ENCODE peak calls at places on chromosomes 3 and 15, in eight cellular contexts. S, M, R, Z, F, E, I and T are unnamed samples.

GRCh38 chr3:165696496-165696895 is 140.7 kb downstream of the BCHE start:
- DNase-seq in S (no peak), M (no peak), R (no peak), Z (no peak), F (no peak), E (no peak), I (no peak), T (no peak)

GRCh38 chr3:72569754-72570440 is 278.3 kb downstream of the SHQ1 start:
- DNase-seq in S (no peak), M (no peak), R (no peak), Z (no peak), F (no peak), E (no peak), I (no peak), T (no peak)

GRCh38 chr3:12982619-12983101 is 90.6 kb downstream of the IQSEC1 start:
- DNase-seq in S (no peak), M (no peak), R (no peak), Z (no peak), F (no peak), E (no peak), I (no peak), T (no peak)

GRCh38 chr15:95557226-95558046 is 773.1 kb upstream of the NR2F2 start:
- DNase-seq in S (peak), M (no peak), R (no peak), Z (no peak), F (no peak), E (peak), I (peak), T (no peak)

GRCh38 chr3:4885322-4885721 is 93.9 kb upstream of the BHLHE40 start:
- DNase-seq in S (no peak), M (no peak), R (no peak), Z (no peak), F (no peak), E (no peak), I (no peak), T (no peak)

GRCh38 chr3:7484636-7485035 is 623.7 kb downstream of the GRM7 start:
- DNase-seq in S (no peak), M (no peak), R (no peak), Z (no peak), F (no peak), E (no peak), I (no peak), T (no peak)

GRCh38 chr15:68643216-68643830 is 64.5 kb downstream of the CORO2B start:
- DNase-seq in S (no peak), M (no peak), R (no peak), Z (no peak), F (peak), E (no peak), I (peak), T (no peak)

GRCh38 chr3:197595470-197596185 is 39.9 kb upstream of the BDH1 start:
- DNase-seq in S (no peak), M (no peak), R (no peak), Z (no peak), F (no peak), E (no peak), I (no peak), T (peak)